ENCODE peak calls at places on chromosomes 2 and 18, in four cellular contexts. L is IMR-90, Q is HepG2, N is GM12878. I is an unnamed sample.

GRCh38 chr2:72148391-72148974 is 821 bp upstream of the CYP26B1 start:
- DNase-seq in Q (no peak), N (no peak), L (no peak), I (peak; percentile 40)

GRCh38 chr2:225173909-225174308 is 131.6 kb upstream of the DOCK10 start:
- DNase-seq in Q (no peak), L (no peak), N (no peak), I (no peak)

GRCh38 chr18:40366521-40366920 is 1588.5 kb upstream of the PIK3C3 start:
- DNase-seq in N (no peak), Q (no peak), L (no peak), I (no peak)

GRCh38 chr2:794554-795244 is 117.5 kb upstream of the TMEM18 start:
- DNase-seq in Q (no peak), L (no peak), N (no peak), I (no peak)

GRCh38 chr18:31192086-31192776 is 29.6 kb upstream of the DSC1 start:
- DNase-seq in Q (no peak), N (no peak), L (no peak), I (no peak)

GRCh38 chr2:236166157-236166780 is 1.9 kb downstream of the GBX2 start:
- DNase-seq in L (no peak), Q (no peak), N (no peak), I (no peak)

GRCh38 chr2:62305421-62306176 is 109.7 kb downstream of the B3GNT2 start:
- DNase-seq in Q (no peak), L (no peak), N (peak; percentile 69), I (no peak)

GRCh38 chr2:854460-854859 is 96.2 kb upstream of the SNTG2 start:
- DNase-seq in L (no peak), Q (peak; percentile 34), N (no peak), I (peak; percentile 33)

GRCh38 chr2:105299290-105299689 is 30.2 kb downstream of the TGFBRAP1 start:
- DNase-seq in L (no peak), N (no peak), Q (peak; percentile 23), I (peak; percentile 31)

GRCh38 chr2:129233751-129234406 is 745.6 kb upstream of the RAB6C start:
- DNase-seq in Q (no peak), L (no peak), N (no peak), I (no peak)

GRCh38 chr2:189298038-189298437 is 118.5 kb upstream of the COL5A2 start:
- DNase-seq in L (peak; percentile 54), N (no peak), Q (no peak), I (no peak)

GRCh38 chr2:63425606-63426005 is 162.7 kb downstream of the WDPCP start:
- DNase-seq in Q (no peak), L (peak; percentile 26), N (no peak), I (no peak)

GRCh38 chr18:54775686-54776085 is 52.6 kb upstream of the RAB27B start:
- DNase-seq in Q (no peak), L (peak; percentile 85), N (no peak), I (peak; percentile 62)

GRCh38 chr2:26587966-26588365 is 53.2 kb downstream of the CIB4 start:
- DNase-seq in L (no peak), N (no peak), Q (no peak), I (no peak)

GRCh38 chr2:172710584-172711024 is 25.0 kb upstream of the RAPGEF4 start:
- DNase-seq in N (no peak), Q (peak; percentile 25), L (peak; percentile 95), I (peak; percentile 66)

GRCh38 chr2:118185210-118186109 is 97.2 kb downstream of the INSIG2 start:
- DNase-seq in L (peak; percentile 20), N (no peak), Q (no peak), I (peak; percentile 46)

GRCh38 chr2:160513120-160513519 is 19.5 kb upstream of the RBMS1 start:
- DNase-seq in L (no peak), Q (no peak), N (no peak), I (no peak)

GRCh38 chr2:171735991-171736710 is 48.9 kb downstream of the DYNC1I2 start:
- DNase-seq in N (no peak), L (no peak), Q (peak; percentile 6), I (no peak)

GRCh38 chr2:51490576-51491234 is 458.8 kb upstream of the NRXN1 start:
- DNase-seq in Q (no peak), N (no peak), L (no peak), I (no peak)

GRCh38 chr2:128206245-128206644 is 112.4 kb downstream of the HS6ST1 start:
- DNase-seq in L (no peak), N (no peak), Q (no peak), I (no peak)

GRCh38 chr2:189318761-189319160 is 122.5 kb upstream of the WDR75 start:
- DNase-seq in L (peak; percentile 57), N (no peak), Q (no peak), I (no peak)

GRCh38 chr18:61400714-61401113 is 67.5 kb downstream of the CDH20 start:
- DNase-seq in L (peak; percentile 75), Q (no peak), N (no peak), I (no peak)

GRCh38 chr2:48414980-48415764 is 114.8 kb upstream of the STON1 start:
- DNase-seq in L (no peak), Q (peak; percentile 79), N (no peak), I (no peak)

GRCh38 chr2:192675640-192676039 is 480.9 kb upstream of the TMEFF2 start:
- DNase-seq in N (no peak), Q (no peak), L (no peak), I (no peak)

GRCh38 chr2:230796280-230796862 is 68.4 kb upstream of the ITM2C start:
- DNase-seq in N (no peak), L (peak; percentile 69), Q (no peak), I (no peak)

GRCh38 chr18:54802178-54802577 is 26.1 kb upstream of the RAB27B start:
- DNase-seq in Q (peak; percentile 3), N (no peak), L (no peak), I (no peak)

GRCh38 chr2:6820903-6821584 is 44.7 kb downstream of the CMPK2 start:
- DNase-seq in L (no peak), N (no peak), Q (no peak), I (no peak)

GRCh38 chr2:221758076-221758475 is 186.0 kb upstream of the EPHA4 start:
- DNase-seq in Q (no peak), L (no peak), N (no peak), I (no peak)

GRCh38 chr2:12151716-12152115 is 405.3 kb downstream of the LPIN1 start:
- DNase-seq in Q (no peak), L (no peak), N (no peak), I (no peak)

GRCh38 chr2:196101325-196101981 is 32.8 kb upstream of the DNAH7 start:
- DNase-seq in N (peak; percentile 80), L (peak; percentile 74), Q (no peak), I (no peak)
- TF ChIP-seq USF2 in N (no peak), L (no peak), Q (no peak), I (no peak)

GRCh38 chr2:22885245-22885644 is 499.7 kb upstream of the KLHL29 start:
- DNase-seq in N (no peak), Q (no peak), L (no peak), I (no peak)
- TF ChIP-seq POLR2A in N (no peak), Q (no peak), L (no peak), I (no peak)

GRCh38 chr18:46073474-46074331 is 1.6 kb upstream of the PSTPIP2 start:
- DNase-seq in L (peak; percentile 69), Q (peak; percentile 62), N (no peak), I (peak; percentile 55)
- H3K27ac ChIP-seq in L (no peak overlapping the region), Q (no peak overlapping the region), N (no peak overlapping the region), I (no peak overlapping the region)

GRCh38 chr2:24493713-24494112 is 2.7 kb downstream of the NCOA1 start:
- DNase-seq in L (no peak), N (no peak), Q (no peak), I (no peak)
- TF ChIP-seq USF2 in L (no peak), N (no peak), Q (no peak), I (no peak)

GRCh38 chr2:85032621-85033020 is 61.7 kb downstream of the KCMF1 start:
- DNase-seq in L (peak; percentile 27), Q (no peak), N (no peak), I (peak; percentile 66)

GRCh38 chr2:85033388-85033787 is 62.4 kb downstream of the KCMF1 start:
- DNase-seq in Q (no peak), N (no peak), L (no peak), I (no peak)

GRCh38 chr2:85042330-85042729 is 71.4 kb downstream of the KCMF1 start:
- DNase-seq in N (no peak), L (no peak), Q (no peak), I (no peak)

GRCh38 chr2:85034158-85034557 is 63.2 kb downstream of the KCMF1 start:
- DNase-seq in L (no peak), Q (no peak), N (no peak), I (no peak)

DNA sequence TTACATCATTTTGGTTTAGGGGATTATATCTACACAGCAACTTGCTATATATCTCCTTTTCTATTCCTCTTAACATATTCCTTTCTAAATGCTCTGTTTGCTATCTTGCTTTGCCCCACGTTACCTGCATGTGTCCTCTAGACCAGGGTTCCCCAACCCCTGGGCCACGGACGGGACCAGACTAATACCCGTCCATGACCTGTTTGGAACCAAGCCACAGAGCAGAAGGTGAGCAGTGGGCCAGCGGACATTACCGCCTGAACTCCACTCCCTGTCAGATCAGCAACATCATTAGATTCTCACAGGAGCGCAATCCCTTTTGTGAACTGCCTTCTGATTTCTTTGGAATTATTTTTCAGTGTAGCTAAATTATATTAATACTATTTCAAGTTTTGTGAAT is 66.7 kb downstream of the KCMF1 start:
- DNase-seq in Q (no peak), L (no peak), N (no peak), I (no peak)
- TF ChIP-seq POLR2A in Q (no peak), L (no peak), N (no peak), I (no peak)

DNA sequence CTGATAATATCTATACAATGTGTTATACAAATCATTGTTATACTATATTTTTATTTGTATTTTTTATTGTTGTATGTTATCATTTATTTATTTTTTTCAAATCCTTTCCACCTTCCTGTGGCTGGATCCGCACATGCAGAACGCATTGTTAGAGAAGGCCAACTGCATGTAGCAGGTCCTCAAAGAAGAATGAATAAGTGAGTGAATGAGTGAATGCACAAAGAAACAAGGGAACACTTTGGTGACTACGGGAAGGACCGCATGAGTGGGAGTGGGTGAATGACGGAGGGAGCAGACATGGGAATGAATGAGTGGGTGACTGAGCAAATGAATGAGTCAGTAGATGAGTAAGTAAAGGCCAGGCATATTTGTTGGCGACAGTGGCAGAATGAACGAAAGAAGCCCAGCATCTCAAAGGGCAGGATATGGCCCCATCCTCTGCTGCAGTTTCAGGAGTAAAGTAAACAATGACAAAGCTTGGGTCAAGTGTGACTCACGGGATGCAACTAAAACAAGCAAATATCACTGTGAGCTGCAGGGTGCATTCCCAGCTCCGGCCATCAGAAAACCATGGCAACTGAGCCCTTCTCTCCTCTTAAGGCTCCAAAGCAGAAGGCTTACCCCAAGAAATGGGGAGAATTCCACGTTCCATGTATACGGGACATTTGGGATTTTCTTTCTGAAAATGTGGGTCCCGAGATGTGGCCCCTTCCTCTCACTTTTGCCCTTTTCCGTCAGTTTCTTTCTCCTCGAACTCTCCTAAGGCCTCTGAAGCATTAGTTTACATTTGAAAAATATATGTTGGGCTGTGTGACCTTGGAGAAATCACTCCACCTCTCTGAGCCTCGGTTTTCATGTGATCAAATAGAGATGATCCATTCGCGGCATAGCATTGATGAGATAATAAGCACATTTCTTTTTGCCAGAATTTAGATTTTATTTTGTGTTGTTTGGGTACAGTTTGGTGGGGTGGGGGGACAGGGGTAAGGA is 24.5 kb downstream of the KCNF1 start:
- DNase-seq in N (no peak), Q (peak; percentile 98), L (peak; percentile 100), I (peak; percentile 99)
- H3K27ac ChIP-seq in N (no peak overlapping the region), Q (peak overlapping the region; percentile 48), L (peak overlapping the region; percentile 79), I (peak overlapping the region; percentile 87)

GRCh38 chr18:50401888-50402287 is 27.0 kb downstream of the SKA1 start:
- DNase-seq in Q (peak; percentile 77), L (peak; percentile 7), N (no peak), I (peak; percentile 3)
- TF ChIP-seq USF2 in Q (no peak), L (no peak), N (no peak), I (no peak)

GRCh38 chr2:241315183-241315878 is at the start of gene HDLBP:
- DNase-seq in N (peak; percentile 96), L (peak; percentile 99), Q (peak; percentile 98), I (peak; percentile 94)
- TF ChIP-seq POLR2A in N (peak; percentile 84), L (peak; percentile 74), Q (peak; percentile 65), I (peak; percentile 15)

I was measured in A549.